ENCODE peak calls at places on chromosomes 4 and X, in eight cellular contexts. U is GM06990, F is mucosa of descending colon, V is HFF-Myc, N is GM23338, T is esophagus muscularis mucosa, S is brain microvascular endothelial cell, B is cardiac muscle cell. H is an unnamed sample.

GRCh38 chr4:138188406-138189084 is 53.6 kb downstream of the SLC7A11 start:
- DNase-seq in T (no peak), F (no peak), U (no peak), N (no peak), S (no peak), V (no peak), B (no peak), H (no peak)

GRCh38 chr4:114037981-114038380 is 58.5 kb upstream of the ARSJ start:
- DNase-seq in U (no peak), F (no peak), B (no peak), N (no peak), V (no peak), S (no peak), T (no peak), H (no peak)

GRCh38 chr4:70734168-70734954 is 12.6 kb downstream of the RUFY3 start:
- DNase-seq in B (peak; percentile 69), T (no peak), V (no peak), N (no peak), U (peak; percentile 36), S (peak; percentile 41), F (peak; percentile 44), H (no peak)

GRCh38 chr4:43776371-43776770 is 672.2 kb downstream of the KCTD8 start:
- DNase-seq in B (no peak), F (no peak), V (no peak), S (no peak), T (no peak), U (peak; percentile 13), N (peak; percentile 6), H (no peak)

GRCh38 chr4:151439320-151439719 is 30.3 kb downstream of the FHIP1A start:
- DNase-seq in T (no peak), V (no peak), F (no peak), B (no peak), U (no peak), N (no peak), S (no peak), H (no peak)

GRCh38 chr4:146243141-146243882 is 29.0 kb downstream of the REELD1 start:
- DNase-seq in B (peak; percentile 20), N (peak; percentile 76), V (no peak), T (peak; percentile 68), U (peak; percentile 81), S (peak; percentile 28), F (no peak), H (no peak)

GRCh38 chr4:100949350-100949935 is 397.9 kb downstream of the PPP3CA start:
- DNase-seq in T (no peak), N (no peak), B (no peak), V (no peak), U (no peak), F (no peak), S (no peak), H (no peak)

GRCh38 chr4:26256016-26256415 is 64.8 kb upstream of the RBPJ start:
- DNase-seq in T (no peak), F (no peak), U (no peak), V (peak; percentile 52), N (no peak), B (no peak), S (no peak), H (no peak)

GRCh38 chr4:94406668-94407437 is 44.9 kb upstream of the PDLIM5 start:
- DNase-seq in B (peak; percentile 94), V (peak; percentile 77), U (peak; percentile 9), F (peak; percentile 94), N (peak; percentile 90), T (no peak), S (peak; percentile 87), H (peak; percentile 75)

GRCh38 chr4:121927948-121928347 is 23.9 kb downstream of the TRPC3 start:
- DNase-seq in V (no peak), B (no peak), T (no peak), U (no peak), N (no peak), F (no peak), S (no peak), H (peak; percentile 17)

GRCh38 chrX:136497556-136498048 is at the start of gene HTATSF1:
- DNase-seq in N (peak; percentile 8), F (no peak), T (no peak), V (no peak), U (no peak), S (no peak), B (no peak), H (no peak)

GRCh38 chrX:131746491-131746968 is 202.7 kb downstream of the OR13H1 start:
- DNase-seq in N (no peak), T (no peak), U (peak; percentile 83), B (no peak), V (no peak), S (peak; percentile 67), F (no peak), H (peak; percentile 81)

GRCh38 chr4:162682651-162683050 is 484.0 kb downstream of the NAF1 start:
- DNase-seq in V (no peak), F (no peak), T (no peak), S (peak; percentile 56), N (no peak), U (no peak), B (no peak), H (no peak)

GRCh38 chr4:113141901-113142346 is 92.5 kb downstream of the ANK2 start:
- DNase-seq in B (peak; percentile 66), N (no peak), U (no peak), F (no peak), S (peak; percentile 73), V (no peak), T (no peak), H (no peak)

DNA sequence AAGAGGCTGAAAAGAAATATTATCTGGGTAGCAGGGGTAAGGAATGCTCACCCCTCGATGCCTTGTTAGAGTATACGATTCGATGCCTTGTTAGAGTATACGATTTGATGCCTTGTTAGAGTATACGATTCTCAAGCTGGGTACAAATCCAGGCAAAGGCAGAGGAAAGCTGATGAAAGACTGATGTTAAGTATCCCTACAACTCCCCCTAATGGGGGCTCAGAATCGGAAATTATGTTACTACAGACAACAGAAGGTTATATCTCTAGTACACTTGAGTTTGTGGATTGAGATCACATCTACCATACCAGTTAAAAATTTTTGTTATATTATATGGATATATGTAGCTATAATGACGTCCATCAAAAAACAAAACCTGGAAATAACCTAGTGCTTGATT is 4.8 kb downstream of the LRRC66 start:
- DNase-seq in T (no peak), B (peak; percentile 20), V (peak; percentile 16), N (peak; percentile 55), U (no peak), S (no peak), F (no peak), H (no peak)
- TF ChIP-seq CTCF in T (no peak), B (peak; percentile 24), V (peak; percentile 10), N (peak; percentile 57), U (no peak), S (peak; percentile 24), F (no peak), H (peak; percentile 33)

GRCh38 chrX:14028473-14028872 is 1.2 kb downstream of the GEMIN8 start:
- DNase-seq in S (no peak), V (no peak), N (no peak), B (no peak), T (no peak), U (no peak), F (no peak), H (no peak)
- H3K4me3 ChIP-seq in S (no peak overlapping the region), V (peak overlapping the region; percentile 54), N (peak overlapping the region; percentile 51), B (peak overlapping the region; percentile 45), T (no peak overlapping the region), U (peak overlapping the region; percentile 87), F (no peak overlapping the region), H (peak overlapping the region; percentile 71)

DNA sequence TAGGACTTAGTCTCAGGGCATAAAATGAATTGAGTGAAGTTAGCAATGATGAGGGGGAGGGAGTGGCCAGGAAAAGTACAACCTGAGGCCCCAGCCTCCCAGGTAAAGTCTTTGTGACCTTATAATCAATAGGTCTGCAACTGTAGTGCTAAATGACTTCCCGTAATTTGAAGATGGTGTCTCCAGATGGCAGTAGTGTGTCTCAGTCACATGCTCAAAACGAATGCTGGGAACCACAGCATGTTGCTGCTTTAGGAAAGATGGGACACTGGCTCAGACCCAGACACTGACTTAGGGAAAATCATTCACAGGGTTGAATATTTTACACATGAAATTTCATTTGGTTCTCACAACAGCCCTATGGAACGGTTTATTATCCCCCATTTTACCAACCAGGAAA is 10.3 kb downstream of the SRPX2 start:
- DNase-seq in F (peak; percentile 44), T (no peak), V (no peak), U (no peak), N (peak; percentile 60), S (no peak), B (peak; percentile 48), H (no peak)
- TF ChIP-seq CTCF in F (no peak), T (no peak), V (peak; percentile 9), U (peak; percentile 43), N (peak; percentile 53), S (peak; percentile 37), B (peak; percentile 28), H (peak; percentile 23)

GRCh38 chrX:114046695-114047279 is 537.1 kb upstream of the HTR2C start:
- DNase-seq in T (no peak), F (no peak), U (no peak), B (no peak), V (no peak), S (no peak), N (no peak), H (no peak)
- H3K4me3 ChIP-seq in T (no peak overlapping the region), F (no peak overlapping the region), U (no peak overlapping the region), B (no peak overlapping the region), V (no peak overlapping the region), S (no peak overlapping the region), N (peak overlapping the region; percentile 30), H (no peak overlapping the region)

H was measured in LNCaP clone FGC.